ENCODE peak calls at places on chromosomes 1 and 21, in ten cellular contexts. F is stimulated activated CD8-positive, alpha-beta memory T cell treated with anti-CD3 and anti-CD28 coated beads, Interleukin-12 subunit alpha, Interleukin-12 subunit beta, amount 100 ng/mL, for 4 hours; N is H9; H is Calu3; R is GDM1; P is bronchial epithelial cell; K is midbrain; A is fibroblast of the aortic adventitia; X is cardiac fibroblast; S is Peyer's patch. J is an unnamed sample.

GRCh38 chr1:162319510-162320160 is 57.0 kb downstream of the SPATA46 start:
- DNase-seq in P (peak; percentile 45), X (peak; percentile 41), K (no peak), F (no peak), H (no peak), A (peak; percentile 8), N (no peak), R (no peak), S (no peak), J (no peak)

GRCh38 chr1:95039360-95040031 is 33.3 kb downstream of the ALG14 start:
- DNase-seq in S (no peak), X (no peak), F (no peak), H (peak; percentile 15), N (no peak), P (peak; percentile 86), A (no peak), R (no peak), K (no peak), J (no peak)

GRCh38 chr1:223143760-223144248 is 756 bp upstream of the TLR5 start:
- DNase-seq in F (no peak), K (no peak), H (peak; percentile 77), X (no peak), A (no peak), N (no peak), P (no peak), S (peak; percentile 79), R (no peak), J (peak; percentile 53)

GRCh38 chr1:204285438-204286322 is 71.9 kb upstream of the GOLT1A start:
- DNase-seq in P (no peak), F (no peak), N (no peak), K (no peak), R (no peak), H (no peak), S (no peak), X (no peak), A (no peak), J (no peak)

GRCh38 chr21:38660333-38661295 is 145.1 kb upstream of the ETS2 start:
- DNase-seq in P (no peak), F (no peak), K (no peak), X (no peak), N (peak; percentile 48), H (no peak), S (no peak), R (no peak), A (no peak), J (peak; percentile 53)

GRCh38 chr1:236904874-236905741 is 99.1 kb downstream of the MT1HL1 start:
- DNase-seq in H (no peak), F (no peak), N (no peak), A (peak; percentile 69), K (no peak), S (no peak), P (peak; percentile 98), R (no peak), X (peak; percentile 90), J (no peak)

GRCh38 chr1:43445618-43446387 is 7.9 kb downstream of the HYI start:
- DNase-seq in A (no peak), S (peak; percentile 29), F (no peak), K (no peak), N (peak; percentile 14), X (no peak), P (no peak), H (no peak), R (no peak), J (no peak)

GRCh38 chr1:46550751-46551231 is 656 bp downstream of the KNCN start:
- DNase-seq in A (no peak), N (no peak), K (no peak), X (no peak), R (no peak), S (no peak), P (no peak), F (no peak), H (no peak), J (peak; percentile 41)

GRCh38 chr1:81729818-81730217 is 70.9 kb upstream of the ADGRL2 start:
- DNase-seq in H (no peak), P (no peak), K (no peak), N (no peak), F (no peak), R (no peak), A (no peak), X (no peak), S (no peak), J (no peak)

GRCh38 chr1:214124915-214125314 is 137.1 kb downstream of the PROX1 start:
- DNase-seq in K (no peak), N (no peak), A (no peak), R (no peak), P (no peak), X (no peak), F (no peak), S (no peak), H (no peak), J (no peak)

GRCh38 chr1:118223426-118223825 is 38.4 kb upstream of the SPAG17 start:
- DNase-seq in R (no peak), N (peak; percentile 69), P (peak; percentile 28), K (no peak), H (peak; percentile 2), S (no peak), X (peak; percentile 45), A (peak; percentile 3), F (no peak), J (no peak)